ENCODE peak calls at places on chromosomes 12 and 14, in eight cellular contexts. T is right lobe of liver; M is neural progenitor cell; L is neuronal stem cell; W is CD4-positive, CD25-positive, alpha-beta regulatory T cell; U is body of pancreas; K is cardiac muscle cell; O is stomach. N is an unnamed sample.
A peak's percentile ranks its signal among the peaks of the same experiment; 100 is the strongest.

GRCh38 chr12:22408605-22409004 is 74.1 kb upstream of the ST8SIA1 start:
- DNase-seq in T (no peak), M (no peak), L (no peak), W (no peak), U (peak; percentile 18), K (no peak), O (peak; percentile 59), N (no peak)

GRCh38 chr14:51989293-51990234 is at the start of gene RTRAF:
- DNase-seq in T (peak; percentile 96), M (peak; percentile 94), L (peak; percentile 81), W (peak; percentile 92), U (peak; percentile 94), K (peak; percentile 97), O (peak; percentile 95), N (peak; percentile 85)

GRCh38 chr14:104968153-104968527 is 10.0 kb downstream of the AHNAK2 start:
- DNase-seq in T (peak; percentile 64), M (peak; percentile 63), L (no peak), W (no peak), U (peak; percentile 54), K (peak; percentile 72), O (peak; percentile 45), N (no peak)

GRCh38 chr14:97185186-97185585 is 388.0 kb downstream of the VRK1 start:
- DNase-seq in T (no peak), M (peak; percentile 48), L (peak; percentile 5), W (peak; percentile 12), U (no peak), K (no peak), O (no peak), N (peak; percentile 14)

GRCh38 chr12:6950944-6951540 is at the start of gene PTPN6:
- DNase-seq in T (peak; percentile 75), M (no peak), L (no peak), W (peak; percentile 62), U (no peak), K (no peak), O (peak; percentile 58), N (peak; percentile 72)

GRCh38 chr12:10716704-10717315 is 6.3 kb downstream of the YBX3 start:
- DNase-seq in T (peak; percentile 36), M (peak; percentile 8), L (no peak), W (no peak), U (peak; percentile 78), K (peak; percentile 91), O (peak; percentile 73), N (no peak)

GRCh38 chr12:42213023-42213422 is 25.0 kb downstream of the YAF2 start:
- DNase-seq in T (no peak), M (no peak), L (no peak), W (no peak), U (no peak), K (no peak), O (no peak), N (no peak)

GRCh38 chr12:1083888-1084262 is 92.9 kb downstream of the ERC1 start:
- DNase-seq in T (no peak), M (no peak), L (no peak), W (no peak), U (peak; percentile 67), K (peak; percentile 75), O (no peak), N (no peak)

GRCh38 chr12:52082988-52083637 is 3.6 kb downstream of the SMIM41 start:
- DNase-seq in T (peak; percentile 55), M (peak; percentile 79), L (peak; percentile 68), W (peak; percentile 66), U (peak; percentile 44), K (peak; percentile 62), O (peak; percentile 61), N (peak; percentile 51)

GRCh38 chr12:115371711-115372110 is 687.7 kb upstream of the TBX3 start:
- DNase-seq in T (no peak), M (no peak), L (no peak), W (no peak), U (no peak), K (no peak), O (no peak), N (no peak)

GRCh38 chr12:107275530-107275929 is 182.2 kb upstream of the CRY1 start:
- DNase-seq in T (no peak), M (no peak), L (no peak), W (no peak), U (no peak), K (no peak), O (no peak), N (no peak)
- H3K27ac ChIP-seq in T (no peak overlapping the region), M (no peak overlapping the region), L (no peak overlapping the region), W (no peak overlapping the region), U (no peak overlapping the region), K (no peak overlapping the region), O (no peak overlapping the region), N (no peak overlapping the region)

DNA sequence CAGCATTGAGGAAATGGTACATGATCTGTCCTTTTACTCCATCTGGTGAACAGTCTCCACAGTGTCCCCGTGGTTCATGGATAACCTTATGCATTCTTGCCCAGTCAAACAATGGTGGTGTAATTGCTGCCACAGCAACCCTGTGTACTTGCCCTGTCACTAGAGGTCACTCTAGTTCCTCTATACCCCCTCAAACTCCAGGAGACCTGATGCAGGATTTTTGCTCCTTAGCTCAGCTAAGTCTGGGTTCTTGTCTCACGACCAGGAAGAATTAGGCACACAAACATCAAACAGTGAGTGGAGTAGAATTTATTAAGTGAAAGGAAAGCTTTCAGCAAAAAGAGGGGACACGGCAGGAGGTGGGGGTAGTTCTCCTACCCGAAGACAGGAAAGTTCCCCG is 24.7 kb upstream of the EEA1 start:
- DNase-seq in T (no peak), M (no peak), L (no peak), W (no peak), U (no peak), K (no peak), O (no peak), N (no peak)
- H3K9me3 ChIP-seq in T (peaks cover 3% of the 10 kb centered on the region), M (no peaks in the 10 kb centered on the region), L (peaks cover 8% of the 10 kb centered on the region), W (no peaks in the 10 kb centered on the region), U (no peaks in the 10 kb centered on the region), K (no peaks in the 10 kb centered on the region), O (no peaks in the 10 kb centered on the region), N (no peaks in the 10 kb centered on the region)

DNA sequence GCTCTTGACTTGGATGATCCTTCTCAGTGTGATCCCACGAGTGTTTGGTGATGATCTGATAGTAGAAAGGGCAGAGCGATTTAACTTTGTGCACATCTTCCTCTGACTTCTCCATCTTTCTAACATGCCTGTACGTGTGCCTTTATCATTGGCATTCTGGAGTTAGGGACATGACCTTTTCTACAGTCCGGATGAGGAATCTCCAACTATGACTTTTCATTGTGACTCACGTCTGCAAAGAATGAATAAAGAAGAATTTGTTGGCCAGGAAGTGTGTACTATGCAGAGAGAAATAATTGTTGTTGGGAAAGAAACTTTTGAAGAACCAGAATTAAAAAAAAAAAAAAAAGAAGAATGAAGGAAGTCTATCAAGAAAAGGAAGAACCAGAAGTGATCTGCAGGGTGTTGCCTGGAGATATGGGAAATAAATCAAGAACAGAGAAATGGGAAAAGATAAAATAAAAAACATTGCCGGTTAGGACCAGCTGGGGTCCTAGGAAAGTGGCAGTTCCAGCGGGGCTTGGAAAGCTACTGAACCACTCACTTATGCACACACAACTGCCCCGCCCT is 25.3 kb downstream of the PPFIBP1 start:
- DNase-seq in T (no peak), M (no peak), L (no peak), W (no peak), U (no peak), K (peak; percentile 82), O (no peak), N (no peak)
- H3K27ac ChIP-seq in T (peak overlapping the region; percentile 66), M (no peak overlapping the region), L (no peak overlapping the region), W (no peak overlapping the region), U (peak overlapping the region; percentile 78), K (no peak overlapping the region), O (peak overlapping the region; percentile 63), N (no peak overlapping the region)

GRCh38 chr12:101967506-101967905 is 90.1 kb downstream of the DRAM1 start:
- DNase-seq in T (no peak), M (no peak), L (no peak), W (peak; percentile 21), U (no peak), K (no peak), O (no peak), N (no peak)

GRCh38 chr12:101966496-101966895 is 89.1 kb downstream of the DRAM1 start:
- DNase-seq in T (no peak), M (no peak), L (no peak), W (no peak), U (no peak), K (no peak), O (no peak), N (no peak)

GRCh38 chr12:101963703-101964102 is 86.3 kb downstream of the DRAM1 start:
- DNase-seq in T (no peak), M (no peak), L (no peak), W (no peak), U (peak; percentile 57), K (peak; percentile 22), O (peak; percentile 42), N (no peak)

GRCh38 chr12:101959607-101960006 is 82.2 kb downstream of the DRAM1 start:
- DNase-seq in T (no peak), M (no peak), L (no peak), W (no peak), U (no peak), K (no peak), O (no peak), N (no peak)

DNA sequence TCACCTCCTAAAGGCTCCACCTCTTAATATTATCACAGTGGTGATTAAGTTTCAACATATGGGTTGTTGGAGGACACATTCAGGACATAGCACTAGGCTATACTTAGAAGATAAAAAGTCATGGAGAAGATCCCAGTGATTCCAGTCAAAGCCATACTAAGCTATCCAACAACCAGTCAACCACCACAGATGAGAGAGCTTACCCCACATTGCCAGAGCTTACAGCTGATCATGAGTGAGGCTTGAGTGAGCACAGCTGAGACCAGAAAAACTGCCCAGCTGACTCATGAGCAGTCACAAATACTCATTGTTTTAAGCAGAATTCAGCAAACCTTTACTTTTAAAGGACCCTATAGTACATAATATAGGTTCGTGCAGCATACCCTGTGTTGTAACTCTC is 85.1 kb downstream of the DRAM1 start:
- DNase-seq in T (no peak), M (no peak), L (no peak), W (no peak), U (no peak), K (peak; percentile 60), O (no peak), N (no peak)
- H3K9me3 ChIP-seq in T (no peaks in the 10 kb centered on the region), M (no peaks in the 10 kb centered on the region), L (no peaks in the 10 kb centered on the region), W (no peaks in the 10 kb centered on the region), U (no peaks in the 10 kb centered on the region), K (no peaks in the 10 kb centered on the region), O (no peaks in the 10 kb centered on the region), N (peaks cover 5% of the 10 kb centered on the region)